ENCODE peak calls at places on chromosomes 2 and 18, in five cellular contexts. E is fibroblast of pulmonary artery, H is AG10803, G is AG09309, B is RWPE2. T is an unnamed sample.

GRCh38 chr2:168495524-168495923 is 39.5 kb downstream of the CERS6 start:
- DNase-seq in E (no peak), H (no peak), G (no peak), B (no peak), T (no peak)

GRCh38 chr2:54604771-54605350 is 118.6 kb upstream of the EML6 start:
- DNase-seq in E (no peak), H (no peak), G (no peak), B (no peak), T (no peak)

GRCh38 chr18:34358923-34359322 is 134.2 kb upstream of the NOL4 start:
- DNase-seq in E (no peak), H (no peak), G (no peak), B (no peak), T (no peak)

GRCh38 chr2:54522624-54523281 is 66.6 kb downstream of the SPTBN1 start:
- DNase-seq in E (peak; percentile 67), H (no peak), G (no peak), B (no peak), T (peak; percentile 69)

GRCh38 chr2:216424305-216424704 is 12.0 kb downstream of the SMARCAL1 start:
- DNase-seq in E (no peak), H (peak; percentile 27), G (no peak), B (no peak), T (peak; percentile 39)

GRCh38 chr2:239567786-239568185 is 167.0 kb upstream of the HDAC4 start:
- DNase-seq in E (no peak), H (no peak), G (no peak), B (no peak), T (no peak)

GRCh38 chr2:227033471-227034148 is 130.4 kb downstream of the COL4A4 start:
- DNase-seq in E (peak; percentile 54), H (peak; percentile 54), G (peak; percentile 21), B (no peak), T (peak; percentile 76)

GRCh38 chr2:208320686-208321085 is 54.6 kb downstream of the PIKFYVE start:
- DNase-seq in E (peak; percentile 25), H (peak; percentile 43), G (no peak), B (no peak), T (no peak)

GRCh38 chr2:70140978-70141753 is 49.7 kb downstream of the C2orf42 start:
- DNase-seq in E (no peak), H (peak; percentile 49), G (no peak), B (peak; percentile 79), T (peak; percentile 49)

GRCh38 chr2:31239842-31240198 is 5.9 kb downstream of the EHD3 start:
- DNase-seq in E (peak; percentile 58), H (peak; percentile 77), G (no peak), B (no peak), T (peak; percentile 86)

GRCh38 chr2:159110784-159111183 is 142.3 kb downstream of the TANC1 start:
- DNase-seq in E (no peak), H (no peak), G (no peak), B (no peak), T (no peak)

GRCh38 chr2:234949762-234950434 is 1.9 kb upstream of the SH3BP4 start:
- DNase-seq in E (peak; percentile 88), H (peak; percentile 99), G (peak; percentile 98), B (no peak), T (peak; percentile 96)

GRCh38 chr18:32086866-32087265 is 4.8 kb upstream of the RNF138 start:
- DNase-seq in E (peak; percentile 22), H (peak; percentile 25), G (peak; percentile 1), B (no peak), T (peak; percentile 29)

GRCh38 chr2:176583530-176584101 is 314.4 kb downstream of the MTX2 start:
- DNase-seq in E (peak; percentile 48), H (peak; percentile 40), G (no peak), B (no peak), T (no peak)

GRCh38 chr2:183001948-183002347 is 36.3 kb downstream of the NCKAP1 start:
- DNase-seq in E (no peak), H (no peak), G (no peak), B (no peak), T (no peak)

GRCh38 chr2:40101076-40101688 is 322.1 kb upstream of the THUMPD2 start:
- DNase-seq in E (peak; percentile 37), H (peak; percentile 80), G (no peak), B (no peak), T (peak; percentile 79)

GRCh38 chr2:74374509-74375205 is 5.5 kb downstream of the DCTN1 start:
- DNase-seq in E (peak; percentile 73), H (peak; percentile 44), G (no peak), B (no peak), T (peak; percentile 58)

GRCh38 chr2:240948905-240949790 is 43.0 kb downstream of the CROCC2 start:
- DNase-seq in E (no peak), H (no peak), G (no peak), B (no peak), T (no peak)

GRCh38 chr2:26456701-26457224 is 21.2 kb downstream of the OTOF start:
- DNase-seq in E (no peak), H (no peak), G (no peak), B (no peak), T (no peak)

GRCh38 chr2:86518498-86518897 is 44.7 kb downstream of the CHMP3 start:
- DNase-seq in E (peak; percentile 39), H (peak; percentile 14), G (no peak), B (no peak), T (peak; percentile 37)

GRCh38 chr2:86521922-86522321 is 41.3 kb downstream of the CHMP3 start:
- DNase-seq in E (no peak), H (no peak), G (no peak), B (no peak), T (no peak)

GRCh38 chr2:86519349-86519748 is 43.9 kb downstream of the CHMP3 start:
- DNase-seq in E (no peak), H (no peak), G (no peak), B (no peak), T (no peak)

GRCh38 chr2:86522711-86523110 is 40.5 kb downstream of the CHMP3 start:
- DNase-seq in E (no peak), H (no peak), G (no peak), B (no peak), T (no peak)

DNA sequence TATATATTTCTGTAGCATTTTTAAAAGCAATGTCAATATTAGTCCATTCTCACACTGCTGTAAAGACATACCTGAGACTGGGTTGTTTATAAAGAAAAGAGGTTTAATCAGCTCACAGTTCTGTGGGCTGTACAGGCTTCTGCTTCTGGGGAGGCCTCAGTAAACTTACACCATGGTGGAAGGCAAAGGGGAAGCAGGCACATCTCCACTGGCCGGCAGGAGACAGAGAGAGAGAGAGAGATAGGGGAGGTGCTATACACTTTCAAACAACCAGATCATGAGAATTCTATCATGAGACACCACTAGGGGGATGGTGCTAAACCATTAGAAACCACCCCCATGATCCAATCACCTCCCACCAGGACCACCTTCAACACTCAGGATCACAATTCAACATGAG is 43.1 kb downstream of the CHMP3 start:
- DNase-seq in E (no peak), H (no peak), G (no peak), B (no peak), T (no peak)
- TF ChIP-seq CTCF in E (no peak), H (no peak), G (no peak), B (no peak), T (no peak)

GRCh38 chr18:76620326-76620813 is 125.3 kb upstream of the ZNF516 start:
- DNase-seq in E (peak; percentile 78), H (peak; percentile 74), G (peak; percentile 37), B (no peak), T (peak; percentile 76)
- H3K4me3 ChIP-seq in E (peak overlapping the region; percentile 33), H (peak overlapping the region; percentile 54), G (peak overlapping the region; percentile 39), B (no peak overlapping the region), T (peak overlapping the region; percentile 55)

DNA sequence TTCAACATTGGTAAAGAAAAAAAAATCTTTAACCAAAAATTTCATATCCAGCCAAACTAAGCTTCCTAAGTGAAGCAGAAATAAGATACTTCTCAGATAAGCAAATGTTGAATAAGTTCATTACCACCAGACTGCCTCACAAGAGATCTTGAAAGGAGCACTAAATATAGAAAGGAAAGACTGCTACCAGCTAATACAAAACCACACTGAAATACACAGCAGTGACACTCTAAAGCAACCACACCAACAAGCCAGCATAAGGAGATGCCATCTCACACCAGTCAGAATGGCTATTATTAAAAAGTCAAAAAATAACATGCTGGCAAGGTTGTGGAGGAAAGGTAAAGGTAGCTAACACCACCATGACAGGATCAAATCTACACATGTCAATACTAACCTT is 74.0 kb upstream of the LHCGR start:
- DNase-seq in E (no peak), H (no peak), G (no peak), B (no peak), T (no peak)
- TF ChIP-seq CTCF in E (no peak), H (no peak), G (no peak), B (no peak), T (no peak)

DNA sequence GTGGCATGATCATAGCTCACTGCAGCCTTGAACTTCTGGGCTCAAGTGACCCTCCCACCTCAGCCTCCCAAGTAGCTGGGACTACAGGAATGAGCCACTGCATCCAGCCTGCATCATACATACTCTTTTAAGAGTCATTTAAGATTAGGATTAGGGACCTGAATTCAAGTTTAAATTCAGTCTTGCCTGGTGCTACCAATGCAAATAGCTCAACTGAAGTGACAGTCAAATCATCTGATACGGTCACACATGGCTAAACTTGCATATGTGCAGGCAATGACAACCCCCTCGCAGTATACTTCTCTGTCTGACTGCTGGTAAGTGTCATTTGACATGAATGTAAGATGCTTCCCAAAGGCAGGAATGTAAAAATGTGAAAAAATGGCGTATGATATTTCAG is 31.8 kb upstream of the TMEM131 start:
- DNase-seq in E (no peak), H (no peak), G (no peak), B (no peak), T (no peak)
- H3K4me3 ChIP-seq in E (no peak overlapping the region), H (no peak overlapping the region), G (no peak overlapping the region), B (no peak overlapping the region), T (no peak overlapping the region)

DNA sequence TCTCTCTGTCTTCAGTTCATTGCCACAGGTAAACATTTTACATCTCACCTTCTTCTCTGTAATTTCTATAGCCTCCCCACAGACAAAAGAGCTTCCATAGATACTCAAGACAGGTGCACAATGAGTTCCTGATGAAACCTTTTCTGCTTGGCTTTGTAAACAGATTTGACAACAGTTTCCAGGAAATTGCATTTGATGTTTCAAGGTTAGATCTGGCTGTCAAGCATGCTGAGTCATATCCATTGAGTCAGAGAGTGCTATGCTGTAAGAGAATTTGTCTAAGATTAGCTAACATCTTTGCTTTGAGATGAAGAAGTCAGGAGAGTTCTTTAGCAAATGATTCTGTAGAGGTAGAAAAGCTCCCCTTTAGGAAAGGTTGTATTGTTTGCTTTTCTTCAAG is 40.6 kb upstream of the MAP2 start:
- DNase-seq in E (peak; percentile 87), H (peak; percentile 54), G (no peak), B (no peak), T (peak; percentile 76)
- TF ChIP-seq CTCF in E (no peak), H (no peak), G (no peak), B (no peak), T (no peak)

GRCh38 chr18:11379660-11380059 is 229.7 kb upstream of the SLC35G4 start:
- DNase-seq in E (no peak), H (no peak), G (no peak), B (no peak), T (no peak)
- H3K4me3 ChIP-seq in E (no peak overlapping the region), H (no peak overlapping the region), G (no peak overlapping the region), B (no peak overlapping the region), T (no peak overlapping the region)

T was measured in foreskin fibroblast.